ENCODE peak calls at places on chromosomes 2 and 18, in eight cellular contexts. N is naive thymus-derived CD4-positive, alpha-beta T cell; D is CD4-positive, alpha-beta memory T cell; U is astrocyte; P is left ventricle myocardium inferior; F is Panc1; M is upper lobe of right lung; G is H7. I is an unnamed sample.

GRCh38 chr2:96816836-96817702 is 1.0 kb downstream of the CNNM3 start:
- DNase-seq in N (no peak), D (no peak), U (peak; percentile 24), P (no peak), F (no peak), M (no peak), G (no peak), I (no peak)

GRCh38 chr18:31723998-31724711 is 36.5 kb downstream of the SLC25A52 start:
- DNase-seq in N (no peak), D (no peak), U (peak; percentile 3), P (peak; percentile 32), F (no peak), M (peak; percentile 64), G (peak; percentile 25), I (peak; percentile 32)

GRCh38 chr2:109333414-109334194 is 204.6 kb downstream of the SH3RF3 start:
- DNase-seq in N (no peak), D (no peak), U (no peak), P (no peak), F (no peak), M (no peak), G (peak; percentile 63), I (no peak)

GRCh38 chr2:17133052-17133671 is 385.1 kb downstream of the RAD51AP2 start:
- DNase-seq in N (no peak), D (no peak), U (peak; percentile 5), P (no peak), F (no peak), M (no peak), G (no peak), I (no peak)

GRCh38 chr2:99613992-99614391 is 124.2 kb upstream of the REV1 start:
- DNase-seq in N (no peak), D (no peak), U (no peak), P (no peak), F (no peak), M (no peak), G (peak; percentile 4), I (no peak)

GRCh38 chr18:22710628-22711380 is 222.3 kb upstream of the RBBP8 start:
- DNase-seq in N (no peak), D (no peak), U (peak; percentile 50), P (peak; percentile 33), F (no peak), M (peak; percentile 70), G (peak; percentile 61), I (peak; percentile 49)

GRCh38 chr18:22826726-22827125 is 106.4 kb upstream of the RBBP8 start:
- DNase-seq in N (no peak), D (no peak), U (peak; percentile 87), P (no peak), F (no peak), M (no peak), G (no peak), I (no peak)

GRCh38 chr2:109162999-109163398 is 34.0 kb downstream of the SH3RF3 start:
- DNase-seq in N (no peak), D (no peak), U (peak; percentile 78), P (peak; percentile 64), F (no peak), M (no peak), G (no peak), I (peak; percentile 82)

GRCh38 chr2:179019260-179019659 is 30.7 kb downstream of the CCDC141 start:
- DNase-seq in N (no peak), D (no peak), U (no peak), P (no peak), F (no peak), M (no peak), G (no peak), I (no peak)

GRCh38 chr2:227164745-227165350 is 424 bp downstream of the COL4A3 start:
- DNase-seq in N (no peak), D (no peak), U (no peak), P (no peak), F (no peak), M (peak; percentile 72), G (peak; percentile 62), I (peak; percentile 20)

GRCh38 chr2:178108176-178108575 is 4.1 kb upstream of the RBM45 start:
- DNase-seq in N (no peak), D (no peak), U (no peak), P (no peak), F (no peak), M (no peak), G (peak; percentile 21), I (no peak)

GRCh38 chr2:182062329-182062972 is 76.8 kb downstream of the PPP1R1C start:
- DNase-seq in N (no peak), D (no peak), U (no peak), P (no peak), F (no peak), M (no peak), G (no peak), I (no peak)

GRCh38 chr2:172672114-172672513 is 63.5 kb upstream of the RAPGEF4 start:
- DNase-seq in N (no peak), D (no peak), U (peak; percentile 14), P (no peak), F (no peak), M (no peak), G (no peak), I (no peak)

GRCh38 chr2:19256239-19256638 is 102.2 kb downstream of the OSR1 start:
- DNase-seq in N (no peak), D (no peak), U (peak; percentile 93), P (no peak), F (no peak), M (no peak), G (no peak), I (no peak)

GRCh38 chr18:46712406-46712805 is 44.4 kb downstream of the ST8SIA5 start:
- DNase-seq in N (no peak), D (no peak), U (peak; percentile 88), P (no peak), F (no peak), M (no peak), G (no peak), I (no peak)

GRCh38 chr2:224142397-224143312 is 103.6 kb upstream of the SERPINE2 start:
- DNase-seq in N (no peak), D (no peak), U (peak; percentile 93), P (no peak), F (no peak), M (no peak), G (no peak), I (no peak)

GRCh38 chr2:189441709-189442074 is 418 bp downstream of the WDR75 start:
- DNase-seq in N (no peak), D (no peak), U (no peak), P (no peak), F (no peak), M (no peak), G (no peak), I (no peak)

GRCh38 chr2:10260130-10260529 is 42.6 kb upstream of the HPCAL1 start:
- DNase-seq in N (no peak), D (no peak), U (no peak), P (peak; percentile 2), F (no peak), M (peak; percentile 21), G (peak; percentile 20), I (no peak)

GRCh38 chr2:240237609-240238151 is 97.2 kb upstream of the OTOS start:
- DNase-seq in N (no peak), D (no peak), U (peak; percentile 79), P (no peak), F (no peak), M (no peak), G (no peak), I (peak; percentile 57)

GRCh38 chr2:112056626-112056987 is 1.5 kb downstream of the TMEM87B start:
- DNase-seq in N (no peak), D (no peak), U (no peak), P (no peak), F (no peak), M (no peak), G (no peak), I (no peak)

GRCh38 chr2:235045336-235045972 is 93.6 kb downstream of the SH3BP4 start:
- DNase-seq in N (no peak), D (no peak), U (no peak), P (no peak), F (no peak), M (peak; percentile 52), G (no peak), I (no peak)

GRCh38 chr2:46162329-46162870 is 134.8 kb upstream of the EPAS1 start:
- DNase-seq in N (no peak), D (no peak), U (no peak), P (no peak), F (no peak), M (no peak), G (no peak), I (no peak)

GRCh38 chr2:46163804-46164569 is 133.2 kb upstream of the EPAS1 start:
- DNase-seq in N (no peak), D (no peak), U (peak; percentile 52), P (no peak), F (no peak), M (no peak), G (no peak), I (no peak)

GRCh38 chr2:46161329-46161728 is 135.9 kb upstream of the EPAS1 start:
- DNase-seq in N (no peak), D (no peak), U (no peak), P (no peak), F (no peak), M (no peak), G (no peak), I (no peak)

GRCh38 chr2:46161921-46162320 is 135.3 kb upstream of the EPAS1 start:
- DNase-seq in N (no peak), D (no peak), U (no peak), P (no peak), F (no peak), M (no peak), G (no peak), I (no peak)

DNA sequence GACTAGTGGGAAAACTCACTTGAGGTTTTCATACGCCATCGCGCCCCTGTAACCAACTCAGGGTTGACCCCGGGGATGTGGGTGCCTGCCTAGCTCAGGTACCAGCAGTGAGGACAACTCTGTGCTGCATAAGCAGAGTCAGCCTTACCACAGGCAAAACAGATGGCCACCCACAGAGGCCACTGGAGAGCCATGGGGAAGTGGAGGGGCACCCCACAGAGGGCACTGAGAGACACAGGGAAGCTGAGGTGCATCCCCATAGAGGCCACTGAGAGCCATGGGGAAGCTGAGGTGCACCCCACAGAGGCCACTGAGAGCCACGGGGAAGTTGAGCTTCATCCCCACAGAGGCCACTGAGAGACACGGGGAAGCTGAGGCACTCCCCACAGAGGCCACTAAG is 134.2 kb upstream of the EPAS1 start:
- DNase-seq in N (no peak), D (no peak), U (no peak), P (no peak), F (no peak), M (no peak), G (no peak), I (no peak)
- H3K36me3 ChIP-seq in N (no peaks in the 10 kb centered on the region), D (no peaks in the 10 kb centered on the region), U (no peaks in the 10 kb centered on the region), P (peaks cover 9% of the 10 kb centered on the region), F (no peaks in the 10 kb centered on the region), M (peaks cover 11% of the 10 kb centered on the region), G (no peaks in the 10 kb centered on the region), I (no peaks in the 10 kb centered on the region)

GRCh38 chr2:128169094-128169493 is 78.1 kb downstream of the UGGT1 start:
- DNase-seq in N (no peak), D (no peak), U (no peak), P (no peak), F (no peak), M (no peak), G (no peak), I (no peak)
- H3K36me3 ChIP-seq in N (peaks cover 74% of the 10 kb centered on the region), D (peaks cover 76% of the 10 kb centered on the region), U (peaks cover 57% of the 10 kb centered on the region), P (peaks cover 93% of the 10 kb centered on the region), F (peaks cover 18% of the 10 kb centered on the region), M (peaks cover 80% of the 10 kb centered on the region), G (peaks cover 10% of the 10 kb centered on the region), I (peaks cover 100% of the 10 kb centered on the region)

GRCh38 chr2:95075440-95075885 is 46.1 kb downstream of the MRPS5 start:
- DNase-seq in N (no peak), D (no peak), U (no peak), P (no peak), F (no peak), M (no peak), G (no peak), I (no peak)
- H3K36me3 ChIP-seq in N (no peaks in the 10 kb centered on the region), D (no peaks in the 10 kb centered on the region), U (no peaks in the 10 kb centered on the region), P (no peaks in the 10 kb centered on the region), F (no peaks in the 10 kb centered on the region), M (no peaks in the 10 kb centered on the region), G (no peaks in the 10 kb centered on the region), I (no peaks in the 10 kb centered on the region)

GRCh38 chr2:241242306-241242705 is 53.8 kb downstream of the ANO7 start:
- DNase-seq in N (no peak), D (no peak), U (no peak), P (no peak), F (no peak), M (peak; percentile 43), G (no peak), I (no peak)
- H3K36me3 ChIP-seq in N (peaks cover 90% of the 10 kb centered on the region), D (peaks cover 79% of the 10 kb centered on the region), U (peaks cover 93% of the 10 kb centered on the region), P (peaks cover 99% of the 10 kb centered on the region), F (peaks cover 52% of the 10 kb centered on the region), M (peaks cover 99% of the 10 kb centered on the region), G (peaks cover 55% of the 10 kb centered on the region), I (peaks cover 100% of the 10 kb centered on the region)